ENCODE peak calls at places on chromosomes 2 and 18, in four cellular contexts. P, D, B and E are unnamed samples.
A peak's percentile ranks its signal among the peaks of the same experiment; 100 is the strongest.

GRCh38 chr2:82120120-82120519 is 1815.6 kb upstream of the LRRTM1 start:
- DNase-seq in B (no peak), D (no peak), P (no peak), E (no peak)

GRCh38 chr2:102436284-102436683 is 13.3 kb downstream of the IL18RAP start:
- DNase-seq in P (no peak), B (peak; percentile 34), D (peak; percentile 71), E (no peak)

GRCh38 chr2:43212931-43213330 is 13.5 kb downstream of the ZFP36L2 start:
- DNase-seq in B (no peak), P (no peak), D (no peak), E (no peak)

GRCh38 chr18:69885841-69886531 is 61.7 kb downstream of the CD226 start:
- DNase-seq in B (no peak), D (no peak), P (no peak), E (no peak)

GRCh38 chr2:222057249-222058073 is 241.3 kb downstream of the PAX3 start:
- DNase-seq in B (no peak), P (no peak), D (no peak), E (no peak)

GRCh38 chr2:149653831-149654445 is 66.4 kb upstream of the MMADHC start:
- DNase-seq in B (no peak), P (no peak), D (no peak), E (no peak)

GRCh38 chr2:17518212-17519154 is at the start of gene RAD51AP2:
- DNase-seq in B (peak; percentile 63), D (peak; percentile 89), P (no peak), E (peak; percentile 61)

GRCh38 chr18:47323158-47323557 is 71.7 kb upstream of the SKOR2 start:
- DNase-seq in D (peak; percentile 6), B (no peak), P (peak; percentile 6), E (no peak)

GRCh38 chr2:451495-451894 is 163.6 kb upstream of the ALKAL2 start:
- DNase-seq in B (no peak), P (no peak), D (no peak), E (no peak)

GRCh38 chr2:62084823-62085222 is 111.1 kb upstream of the B3GNT2 start:
- DNase-seq in D (no peak), B (no peak), P (no peak), E (no peak)

GRCh38 chr2:12083081-12083569 is 336.7 kb downstream of the LPIN1 start:
- DNase-seq in P (no peak), D (no peak), B (no peak), E (no peak)

GRCh38 chr18:6056171-6056932 is 161.0 kb upstream of the TMEM200C start:
- DNase-seq in B (peak; percentile 67), D (peak; percentile 69), P (no peak), E (peak; percentile 18)

GRCh38 chr2:159933040-159933726 is 129.2 kb downstream of the PLA2R1 start:
- DNase-seq in B (no peak), P (no peak), D (no peak), E (no peak)

GRCh38 chr2:17106418-17106817 is 411.8 kb downstream of the RAD51AP2 start:
- DNase-seq in B (no peak), D (no peak), P (no peak), E (no peak)

GRCh38 chr2:1422716-1423285 is 9.5 kb downstream of the TPO start:
- DNase-seq in B (no peak), P (no peak), D (no peak), E (no peak)

GRCh38 chr2:64485302-64485701 is 31.3 kb downstream of the LGALSL start:
- DNase-seq in P (no peak), D (no peak), B (no peak), E (no peak)

GRCh38 chr2:236960516-236960915 is 125.2 kb upstream of the COPS8 start:
- DNase-seq in P (no peak), D (no peak), B (no peak), E (no peak)

GRCh38 chr2:214881647-214882205 is 72.2 kb upstream of the BARD1 start:
- DNase-seq in D (peak; percentile 59), P (no peak), B (peak; percentile 51), E (no peak)

GRCh38 chr2:172351586-172351985 is 75.8 kb upstream of the ITGA6 start:
- DNase-seq in D (no peak), B (no peak), P (no peak), E (no peak)

GRCh38 chr2:129801575-129801974 is 177.9 kb upstream of the RAB6C start:
- DNase-seq in B (no peak), P (no peak), D (peak; percentile 58), E (no peak)

GRCh38 chr18:34738173-34738894 is 28.2 kb downstream of the DTNA start:
- DNase-seq in P (no peak), D (peak; percentile 56), B (no peak), E (no peak)

GRCh38 chr2:6945087-6945813 is 28.0 kb downstream of the RNF144A start:
- DNase-seq in D (no peak), B (no peak), P (no peak), E (no peak)

GRCh38 chr2:141362311-141362710 is 768.5 kb downstream of the LRP1B start:
- DNase-seq in P (no peak), B (no peak), D (no peak), E (no peak)

GRCh38 chr18:74493689-74494088 is 2.5 kb upstream of the CNDP2 start:
- DNase-seq in B (peak; percentile 51), D (peak; percentile 54), P (no peak), E (no peak)

GRCh38 chr2:973129-973528 is 22.5 kb downstream of the SNTG2 start:
- DNase-seq in D (no peak), P (no peak), B (no peak), E (no peak)

GRCh38 chr18:11981633-11982366 is 493 bp downstream of the IMPA2 start:
- DNase-seq in P (no peak), D (no peak), B (no peak), E (no peak)

GRCh38 chr2:226524381-226524843 is 275.2 kb downstream of the IRS1 start:
- DNase-seq in P (peak; percentile 54), B (peak; percentile 27), D (peak; percentile 82), E (peak; percentile 16)

GRCh38 chr2:101722878-101723277 is 25.4 kb downstream of the MAP4K4 start:
- DNase-seq in B (no peak), P (no peak), D (no peak), E (no peak)

GRCh38 chr2:136135924-136136906 is 18.3 kb upstream of the CXCR4 start:
- DNase-seq in D (peak; percentile 7), P (no peak), B (peak; percentile 26), E (no peak)

GRCh38 chr2:136137982-136138381 is 20.0 kb upstream of the CXCR4 start:
- DNase-seq in P (no peak), D (no peak), B (no peak), E (no peak)

GRCh38 chr2:136135462-136135861 is 17.5 kb upstream of the CXCR4 start:
- DNase-seq in D (no peak), B (no peak), P (no peak), E (no peak)

GRCh38 chr2:136139601-136140000 is 21.7 kb upstream of the CXCR4 start:
- DNase-seq in B (no peak), D (no peak), P (no peak), E (no peak)

GRCh38 chr2:136136921-136137320 is 19.0 kb upstream of the CXCR4 start:
- DNase-seq in D (no peak), B (no peak), P (no peak), E (no peak)
- TF ChIP-seq CTCF in D (no peak), B (no peak), P (no peak), E (no peak)

DNA sequence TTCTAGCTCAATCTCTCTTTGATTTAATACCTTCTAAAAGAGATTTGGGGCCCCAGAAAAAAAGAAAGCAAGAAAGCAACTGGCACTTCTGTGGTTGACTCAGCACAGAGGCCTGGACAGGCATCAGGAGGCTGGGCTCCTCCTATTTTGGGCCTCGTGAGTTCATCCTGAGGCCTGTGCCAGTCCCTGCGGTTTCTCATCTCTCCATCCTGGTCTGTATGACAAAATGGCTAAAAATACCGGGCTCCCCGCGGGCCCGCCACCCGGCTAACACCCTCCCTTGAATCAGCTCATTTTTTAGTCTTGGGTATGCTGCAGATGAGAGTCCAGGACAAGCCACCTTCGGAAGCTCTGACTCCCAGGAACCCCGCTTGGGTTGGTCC is 62.3 kb upstream of the YWHAQ start:
- DNase-seq in D (peak; percentile 81), P (no peak), B (no peak), E (peak; percentile 52)
- H3K4me3 ChIP-seq in D (no peak overlapping the region), P (no peak overlapping the region), B (no peak overlapping the region), E (no peak overlapping the region)

GRCh38 chr2:10163498-10164486 is 41.3 kb downstream of the RRM2 start:
- DNase-seq in P (no peak), B (no peak), D (peak; percentile 28), E (no peak)
- TF ChIP-seq CTCF in P (no peak), B (no peak), D (no peak), E (no peak)

GRCh38 chr2:157296958-157297357 is 28.7 kb downstream of the ERMN start:
- DNase-seq in P (no peak), D (no peak), B (no peak), E (no peak)

GRCh38 chr2:157287160-157287559 is 29.7 kb downstream of the GALNT5 start:
- DNase-seq in D (no peak), P (no peak), B (no peak), E (no peak)

GRCh38 chr2:157292853-157293252 is 32.8 kb downstream of the ERMN start:
- DNase-seq in P (no peak), B (no peak), D (no peak), E (no peak)

DNA sequence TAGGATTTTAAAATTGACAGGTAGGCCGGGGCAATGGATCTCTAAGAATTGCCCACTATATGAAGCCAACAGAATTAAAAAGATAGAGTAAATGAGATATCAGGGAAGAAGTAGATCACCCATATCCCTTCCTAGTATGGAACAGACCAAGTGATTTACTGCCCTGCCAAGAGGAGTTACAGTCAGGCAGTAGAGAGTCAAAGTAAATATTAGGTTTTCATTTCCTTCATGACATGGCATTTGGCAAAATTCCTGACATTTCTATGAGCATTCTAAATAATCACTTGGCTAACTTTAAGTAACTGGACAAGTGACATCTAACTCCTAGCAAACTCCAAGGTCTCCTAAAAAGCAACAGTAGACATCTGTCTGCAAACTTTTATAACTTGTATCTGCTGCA is 33.5 kb downstream of the GALNT5 start:
- DNase-seq in P (no peak), D (no peak), B (no peak), E (no peak)
- H3K4me3 ChIP-seq in P (no peak overlapping the region), D (no peak overlapping the region), B (no peak overlapping the region), E (no peak overlapping the region)

DNA sequence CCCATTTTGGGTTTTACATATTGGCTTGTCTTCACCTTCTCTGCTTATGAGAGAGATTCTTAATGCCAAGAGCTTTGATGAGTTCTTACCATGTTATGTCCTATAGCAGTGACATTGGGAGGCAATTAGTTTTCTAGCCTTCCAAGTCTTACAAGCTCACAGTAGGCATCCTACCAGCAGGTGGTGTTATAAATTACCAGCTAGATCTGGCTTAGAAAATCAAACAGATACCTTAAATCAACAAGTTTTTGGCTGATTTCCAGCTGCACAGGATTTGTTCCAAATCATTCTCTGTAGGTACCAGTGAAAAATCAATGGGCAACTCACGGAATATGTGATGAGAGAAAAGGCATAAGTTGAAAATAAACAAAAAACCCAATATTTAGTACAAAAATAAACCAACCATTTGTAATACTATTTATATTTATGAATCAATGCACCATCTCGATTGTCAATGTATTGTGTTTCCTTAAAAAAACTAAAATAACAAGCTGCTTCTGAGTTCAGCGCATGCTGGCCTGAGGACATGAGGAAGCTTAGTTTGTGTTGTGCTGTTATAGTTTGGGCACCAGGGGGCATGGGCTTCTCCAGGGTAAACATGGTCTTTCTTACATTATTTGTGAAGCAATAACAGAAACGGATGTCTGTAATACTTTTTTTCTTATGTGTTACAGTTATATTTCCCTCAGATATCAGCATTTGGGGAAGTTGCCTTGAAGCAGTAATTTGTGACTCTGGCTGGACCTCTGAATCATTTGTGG is 34.1 kb upstream of the NXPH2 start:
- DNase-seq in P (no peak), B (no peak), D (no peak), E (no peak)
- TF ChIP-seq CTCF in P (no peak), B (peak; percentile 18), D (no peak), E (no peak)